ENCODE peak calls at places on chromosomes 7 and 10, in six cellular contexts. G, Q, T, V, I and C are unnamed samples.

GRCh38 chr10:7170626-7171322 is 240.1 kb downstream of the SFMBT2 start:
- DNase-seq in G (no peak), Q (no peak), T (no peak), V (no peak), I (no peak), C (no peak)

GRCh38 chr10:986881-987634 is 1.2 kb upstream of the GTPBP4 start:
- DNase-seq in G (peak), Q (no peak), T (no peak), V (no peak), I (no peak), C (no peak)

GRCh38 chr7:36852017-36852416 is 127.7 kb upstream of the AOAH start:
- DNase-seq in G (no peak), Q (no peak), T (no peak), V (no peak), I (no peak), C (no peak)

GRCh38 chr7:29564455-29565185 is 985 bp downstream of the PRR15 start:
- DNase-seq in G (peak), Q (no peak), T (no peak), V (peak), I (no peak), C (peak)

GRCh38 chr10:77837925-77838595 is 88.5 kb downstream of the DLG5 start:
- DNase-seq in G (no peak), Q (no peak), T (no peak), V (no peak), I (no peak), C (no peak)

GRCh38 chr10:53453196-53453595 is 680.6 kb upstream of the MBL2 start:
- DNase-seq in G (no peak), Q (no peak), T (no peak), V (no peak), I (no peak), C (no peak)

GRCh38 chr10:69943292-69943820 is 109.3 kb upstream of the MACROH2A2 start:
- DNase-seq in G (no peak), Q (no peak), T (no peak), V (no peak), I (no peak), C (no peak)

GRCh38 chr10:78744521-78745090 is 324.2 kb upstream of the ZMIZ1 start:
- DNase-seq in G (no peak), Q (no peak), T (no peak), V (no peak), I (no peak), C (no peak)

GRCh38 chr10:109480836-109481235 is 442.5 kb downstream of the XPNPEP1 start:
- DNase-seq in G (peak), Q (no peak), T (no peak), V (no peak), I (no peak), C (no peak)

GRCh38 chr10:29386347-29386999 is 97.6 kb downstream of the LYZL1 start:
- DNase-seq in G (peak), Q (peak), T (no peak), V (no peak), I (no peak), C (no peak)

GRCh38 chr10:48253970-48254657 is 20.4 kb downstream of the FRMPD2 start:
- DNase-seq in G (peak), Q (no peak), T (no peak), V (no peak), I (no peak), C (no peak)

GRCh38 chr7:66399566-66399965 is 194.4 kb downstream of the TPST1 start:
- DNase-seq in G (no peak), Q (no peak), T (no peak), V (no peak), I (no peak), C (no peak)

GRCh38 chr10:44929356-44930113 is 18.4 kb downstream of the TMEM72 start:
- DNase-seq in G (no peak), Q (no peak), T (no peak), V (no peak), I (no peak), C (no peak)

GRCh38 chr7:151420144-151420543 is 10.3 kb upstream of the WDR86 start:
- DNase-seq in G (peak), Q (no peak), T (no peak), V (no peak), I (no peak), C (no peak)

GRCh38 chr7:18993933-18994668 is 123.3 kb downstream of the TWIST1 start:
- DNase-seq in G (peak), Q (no peak), T (no peak), V (no peak), I (no peak), C (no peak)

GRCh38 chr7:52777423-52777822 is 258.0 kb upstream of the POM121L12 start:
- DNase-seq in G (no peak), Q (no peak), T (no peak), V (no peak), I (no peak), C (no peak)

GRCh38 chr10:51937736-51938135 is 238.3 kb upstream of the CSTF2T start:
- DNase-seq in G (peak), Q (no peak), T (no peak), V (no peak), I (no peak), C (no peak)

GRCh38 chr10:44980309-44981171 is 1.9 kb upstream of the DEPP1 start:
- DNase-seq in G (no peak), Q (no peak), T (no peak), V (no peak), I (no peak), C (no peak)

GRCh38 chr10:124724279-124725027 is 19.7 kb downstream of the FAM53B start:
- DNase-seq in G (no peak), Q (no peak), T (no peak), V (no peak), I (no peak), C (peak)

GRCh38 chr7:129530881-129531391 is 28.6 kb downstream of the SMKR1 start:
- DNase-seq in G (peak), Q (no peak), T (no peak), V (peak), I (no peak), C (no peak)

GRCh38 chr10:76160758-76161555 is 729.5 kb downstream of the LRMDA start:
- DNase-seq in G (peak), Q (no peak), T (no peak), V (no peak), I (no peak), C (no peak)

GRCh38 chr7:159139639-159140038 is 5.0 kb downstream of the VIPR2 start:
- DNase-seq in G (no peak), Q (no peak), T (no peak), V (no peak), I (no peak), C (no peak)

GRCh38 chr10:58488921-58489320 is 23.8 kb upstream of the BICC1 start:
- DNase-seq in G (peak), Q (no peak), T (no peak), V (no peak), I (no peak), C (no peak)

GRCh38 chr10:127863231-127863825 is 29.4 kb downstream of the CLRN3 start:
- DNase-seq in G (peak), Q (no peak), T (no peak), V (no peak), I (peak), C (no peak)

GRCh38 chr7:30974605-30975256 is 11.0 kb downstream of the GHRHR start:
- DNase-seq in G (peak), Q (no peak), T (no peak), V (peak), I (peak), C (no peak)

DNA sequence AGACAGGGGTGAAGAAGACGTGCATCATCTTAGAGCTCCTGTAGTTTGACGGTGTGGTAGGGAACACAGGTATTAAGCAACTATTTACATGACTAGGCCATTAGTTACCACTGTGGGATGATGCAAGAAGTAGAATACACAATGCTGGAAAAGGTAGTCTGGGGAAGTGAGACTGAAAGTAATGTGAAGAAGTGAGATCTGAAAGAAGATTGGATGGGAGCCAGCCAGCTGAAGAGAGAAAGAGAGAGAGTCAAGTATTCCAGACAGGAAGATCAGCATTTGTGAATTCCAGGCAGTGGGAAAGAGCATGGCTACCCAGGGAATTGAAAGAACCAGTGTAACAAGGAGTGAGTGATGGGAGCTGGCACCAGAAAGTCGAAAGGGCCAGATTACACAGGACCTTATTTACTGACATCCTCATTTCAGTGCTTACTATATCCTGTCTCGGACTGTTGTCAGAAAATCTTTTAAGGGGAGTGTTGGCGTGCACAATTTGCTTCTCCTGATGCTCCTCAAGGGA is 4.0 kb upstream of the CFAP58 start:
- DNase-seq in G (peak), Q (no peak), T (no peak), V (peak), I (no peak), C (no peak)
- H3K27ac ChIP-seq in G (no peak), Q (no peak), T (no peak), V (peak), I (no peak), C (peak)

GRCh38 chr10:99975942-99976809 is 33.6 kb downstream of the DNMBP start:
- DNase-seq in G (peak), Q (no peak), T (no peak), V (no peak), I (no peak), C (no peak)

GRCh38 chr10:99976886-99977391 is 32.8 kb downstream of the DNMBP start:
- DNase-seq in G (peak), Q (no peak), T (no peak), V (no peak), I (no peak), C (no peak)

GRCh38 chr10:99979066-99979685 is 30.6 kb downstream of the DNMBP start:
- DNase-seq in G (no peak), Q (no peak), T (no peak), V (no peak), I (peak), C (no peak)

GRCh38 chr10:99975106-99975829 is 34.5 kb downstream of the DNMBP start:
- DNase-seq in G (no peak), Q (no peak), T (no peak), V (no peak), I (no peak), C (no peak)

DNA sequence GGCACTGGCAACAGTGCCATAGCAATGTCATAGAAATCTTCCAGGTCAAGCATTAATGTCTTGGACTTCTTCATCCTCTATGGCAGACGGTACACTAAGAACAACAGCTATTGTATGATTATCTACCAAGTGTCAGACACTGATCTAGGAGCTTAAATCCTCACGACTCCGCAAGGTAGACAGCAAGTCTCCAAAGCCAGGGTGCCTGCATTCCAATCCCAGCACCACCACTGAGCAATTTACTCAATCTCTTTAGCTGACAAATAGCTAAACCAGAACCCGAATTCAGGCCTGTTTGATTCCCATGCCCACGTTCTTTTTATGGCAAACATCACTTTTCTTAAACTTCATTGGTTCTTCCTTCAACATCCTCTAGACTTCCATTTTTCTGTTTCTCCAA is 31.8 kb downstream of the DNMBP start:
- DNase-seq in G (peak), Q (no peak), T (no peak), V (no peak), I (peak), C (no peak)
- H3K27ac ChIP-seq in G (peak), Q (no peak), T (no peak), V (no peak), I (peak), C (no peak)

GRCh38 chr7:3866279-3866678 is 565.2 kb downstream of the SDK1 start:
- DNase-seq in G (no peak), Q (no peak), T (no peak), V (no peak), I (no peak), C (no peak)
- H3K27ac ChIP-seq in G (no peak), Q (no peak), T (no peak), V (no peak), I (no peak), C (no peak)

DNA sequence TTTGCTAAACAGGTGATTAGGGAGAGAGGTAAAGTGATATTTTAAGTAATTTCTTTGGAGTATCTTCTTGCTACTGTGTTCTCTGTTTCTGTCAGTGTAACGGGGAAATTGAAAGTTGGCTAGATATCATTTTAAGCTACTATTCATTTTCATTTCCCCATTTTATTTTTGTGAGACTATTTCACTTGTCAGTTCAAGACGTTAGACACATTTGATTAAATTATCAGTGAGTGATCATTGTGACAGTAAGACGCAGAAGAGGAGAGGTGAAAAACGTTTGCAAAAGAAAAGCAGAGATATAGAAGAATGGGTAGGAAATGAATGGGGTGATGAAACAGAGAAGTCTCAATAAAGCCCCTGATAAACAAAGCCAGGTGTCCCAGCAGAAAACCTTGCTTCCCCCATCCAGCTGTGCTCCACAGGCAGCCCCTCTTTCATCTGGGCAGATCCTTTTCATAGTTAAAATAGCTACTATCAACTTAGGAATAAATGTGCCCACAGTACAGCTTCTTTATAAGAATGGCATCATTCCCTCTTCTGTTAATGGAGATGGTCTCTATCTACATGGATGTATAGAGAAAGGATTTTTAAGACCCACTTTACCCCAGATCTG is 137.9 kb upstream of the ITGB1 start:
- DNase-seq in G (no peak), Q (no peak), T (no peak), V (no peak), I (no peak), C (no peak)
- H3K27ac ChIP-seq in G (no peak), Q (no peak), T (no peak), V (no peak), I (no peak), C (no peak)

GRCh38 chr10:60096761-60097513 is 190.6 kb upstream of the CCDC6 start:
- DNase-seq in G (peak), Q (no peak), T (no peak), V (no peak), I (no peak), C (no peak)

GRCh38 chr10:60098676-60099601 is 192.6 kb upstream of the CCDC6 start:
- DNase-seq in G (no peak), Q (no peak), T (no peak), V (peak), I (peak), C (no peak)

GRCh38 chr10:60089095-60089494 is 182.7 kb upstream of the CCDC6 start:
- DNase-seq in G (peak), Q (no peak), T (no peak), V (no peak), I (no peak), C (no peak)

GRCh38 chr10:60093317-60093716 is 187.0 kb upstream of the CCDC6 start:
- DNase-seq in G (no peak), Q (no peak), T (no peak), V (no peak), I (no peak), C (no peak)
- H3K27ac ChIP-seq in G (no peak), Q (no peak), T (no peak), V (no peak), I (no peak), C (no peak)

GRCh38 chr7:118068-118802 is 74.1 kb upstream of the FAM20C start:
- DNase-seq in G (no peak), Q (no peak), T (no peak), V (no peak), I (no peak), C (no peak)
- H3K27ac ChIP-seq in G (no peak), Q (no peak), T (no peak), V (peak), I (no peak), C (no peak)

DNA sequence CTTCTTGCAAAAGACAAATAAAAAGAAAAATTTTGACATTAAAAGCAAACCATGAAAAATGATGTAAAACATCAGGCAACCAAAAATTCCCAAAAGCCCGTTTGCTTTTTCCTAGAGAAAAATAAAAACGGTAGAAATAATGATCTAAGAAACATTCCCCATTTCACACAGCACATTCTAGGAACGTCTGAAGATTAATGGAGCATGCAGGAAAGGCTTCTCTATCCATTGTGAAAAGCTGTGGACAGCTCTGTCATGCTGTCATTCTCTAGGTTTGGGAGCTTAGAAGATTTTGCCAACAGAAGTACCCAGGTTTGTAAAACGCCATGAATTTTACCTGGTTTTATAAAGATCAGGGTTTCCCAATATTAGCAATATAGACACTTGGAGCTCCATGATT is 11.2 kb upstream of the PRTFDC1 start:
- DNase-seq in G (peak), Q (no peak), T (no peak), V (no peak), I (no peak), C (no peak)
- H3K27ac ChIP-seq in G (no peak), Q (no peak), T (no peak), V (no peak), I (no peak), C (no peak)

GRCh38 chr10:72133517-72133916 is 45.2 kb upstream of the SPOCK2 start:
- DNase-seq in G (peak), Q (no peak), T (no peak), V (peak), I (no peak), C (no peak)

GRCh38 chr10:72137583-72137982 is 49.2 kb upstream of the SPOCK2 start:
- DNase-seq in G (no peak), Q (no peak), T (no peak), V (no peak), I (no peak), C (no peak)

GRCh38 chr10:72132854-72133253 is 44.5 kb upstream of the SPOCK2 start:
- DNase-seq in G (no peak), Q (no peak), T (no peak), V (no peak), I (no peak), C (no peak)

GRCh38 chr10:72140174-72140573 is 51.8 kb upstream of the SPOCK2 start:
- DNase-seq in G (no peak), Q (no peak), T (no peak), V (no peak), I (no peak), C (no peak)

GRCh38 chr10:72134785-72135765 is 46.7 kb upstream of the SPOCK2 start:
- DNase-seq in G (no peak), Q (peak), T (no peak), V (no peak), I (no peak), C (no peak)
- H3K27ac ChIP-seq in G (no peak), Q (peak), T (no peak), V (no peak), I (no peak), C (no peak)

DNA sequence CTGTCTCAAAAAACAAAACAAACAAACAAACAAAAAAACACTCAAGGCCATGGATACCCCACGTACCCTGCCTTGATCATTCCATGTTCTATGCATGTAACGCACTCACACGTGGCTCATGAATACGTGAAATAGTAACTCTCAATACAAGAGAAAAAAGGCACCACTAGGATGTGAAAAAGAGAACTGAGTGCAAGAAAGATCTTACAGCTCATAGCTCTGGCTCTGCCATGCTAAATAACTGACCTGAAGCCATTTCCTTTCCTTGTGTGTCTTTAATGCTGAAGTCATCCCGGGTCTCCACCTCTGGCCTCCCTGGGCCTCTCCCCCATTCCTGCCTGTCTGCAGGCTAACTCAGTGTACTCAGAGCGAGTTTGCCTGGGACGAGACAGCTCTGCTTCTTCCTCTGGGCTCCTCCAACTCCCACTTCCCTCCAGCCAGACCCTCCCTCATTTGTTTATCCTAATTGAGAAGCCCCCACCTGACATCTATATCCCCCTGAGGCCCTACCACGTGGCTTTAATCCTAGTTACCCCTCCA is 117.3 kb downstream of the PRPF18 start:
- DNase-seq in G (no peak), Q (no peak), T (no peak), V (no peak), I (no peak), C (no peak)
- H3K27ac ChIP-seq in G (no peak), Q (no peak), T (no peak), V (no peak), I (no peak), C (peak)

DNA sequence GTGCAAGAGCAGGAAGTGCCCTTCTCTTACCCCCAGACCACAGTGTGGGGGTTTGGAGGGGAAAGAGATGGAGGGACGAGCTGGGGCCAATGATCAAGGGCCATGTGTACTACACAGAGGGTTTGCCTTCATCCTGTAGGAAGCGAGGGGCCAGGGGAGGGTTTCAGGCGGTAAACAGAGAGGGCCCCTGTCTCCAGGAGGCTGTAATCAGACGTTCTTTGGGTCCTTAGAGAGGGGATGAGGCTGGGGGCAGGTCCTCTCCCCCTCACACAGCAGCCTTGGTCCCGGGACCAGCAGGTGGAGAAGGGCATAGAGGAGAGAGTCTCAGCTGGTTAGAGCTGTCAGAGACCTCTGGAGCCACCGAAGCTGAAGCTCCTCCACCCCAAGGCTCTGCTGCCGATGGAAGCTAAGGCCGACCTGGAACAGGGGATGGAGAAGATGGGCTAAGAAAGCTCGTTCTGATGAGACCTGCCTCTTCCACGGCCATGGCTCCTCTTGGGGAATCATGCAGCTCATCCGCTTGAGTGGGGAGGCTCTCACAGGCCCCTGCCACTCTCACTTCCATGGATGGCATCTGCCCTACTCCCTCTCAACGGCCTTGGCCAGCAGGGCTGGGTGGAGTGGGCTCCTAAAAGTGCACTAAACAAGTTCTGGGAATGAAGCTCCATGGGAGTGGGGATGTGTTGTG is 3.5 kb downstream of the LOXL4 start:
- DNase-seq in G (no peak), Q (no peak), T (no peak), V (no peak), I (no peak), C (no peak)
- H3K27ac ChIP-seq in G (no peak), Q (no peak), T (no peak), V (no peak), I (peak), C (no peak)